ENCODE peak calls at places on chromosomes 5 and 9, in six cellular contexts. Z, A, Q, S, W and G are unnamed samples. For H3K4me1, the result is how much of the 10 kb centered on the place peaks cover.

GRCh38 chr9:128062856-128063831 is 4.0 kb downstream of the NAIF1 start:
- DNase-seq in A (no peak), W (no peak), Q (no peak), S (no peak), Z (no peak), G (no peak)

GRCh38 chr9:68416891-68417570 is 60.6 kb downstream of the PGM5 start:
- DNase-seq in Z (peak), S (no peak), A (peak), W (peak), Q (no peak), G (no peak)

GRCh38 chr5:142674438-142675210 is 11.3 kb downstream of the FGF1 start:
- DNase-seq in Q (no peak), W (peak), A (no peak), Z (no peak), S (peak), G (no peak)

GRCh38 chr5:139137703-139138102 is 60.5 kb downstream of the SIL1 start:
- DNase-seq in Z (peak), W (peak), A (no peak), Q (no peak), S (peak), G (no peak)

GRCh38 chr9:134521817-134522501 is 119.6 kb upstream of the COL5A1 start:
- DNase-seq in Z (peak), S (no peak), W (no peak), Q (no peak), A (no peak), G (no peak)

GRCh38 chr9:123108976-123109375 is 75.5 kb downstream of the GPR21 start:
- DNase-seq in Z (no peak), W (no peak), A (no peak), Q (no peak), S (no peak), G (no peak)

GRCh38 chr9:21656776-21657637 is 145.4 kb upstream of the MTAP start:
- DNase-seq in S (no peak), Q (no peak), Z (no peak), A (no peak), W (peak), G (no peak)

GRCh38 chr9:70020217-70020616 is 23.4 kb upstream of the MAMDC2 start:
- DNase-seq in W (no peak), A (no peak), Z (peak), S (no peak), Q (peak), G (no peak)

GRCh38 chr9:1231998-1232919 is 182.1 kb downstream of the DMRT2 start:
- DNase-seq in A (no peak), S (peak), Z (no peak), W (peak), Q (no peak), G (peak)

GRCh38 chr9:468766-469496 is 254.3 kb downstream of the DOCK8 start:
- DNase-seq in S (no peak), A (peak), Z (no peak), Q (no peak), W (peak), G (no peak)

GRCh38 chr9:123637596-123637939 is 281.6 kb downstream of the CRB2 start:
- DNase-seq in A (peak), Q (no peak), S (no peak), W (peak), Z (no peak), G (no peak)

GRCh38 chr9:131841765-131842318 is 102.0 kb upstream of the RAPGEF1 start:
- DNase-seq in Q (no peak), S (no peak), W (no peak), A (no peak), Z (no peak), G (no peak)

GRCh38 chr9:79471577-79472543 is 99.9 kb upstream of the TLE4 start:
- DNase-seq in S (peak), Z (peak), W (peak), A (no peak), Q (peak), G (peak)

GRCh38 chr5:95281211-95281610 is 3.7 kb downstream of the MCTP1 start:
- DNase-seq in Z (peak), A (no peak), S (no peak), Q (no peak), W (peak), G (no peak)

GRCh38 chr9:123113185-123113584 is 79.7 kb downstream of the GPR21 start:
- DNase-seq in Q (no peak), Z (no peak), A (no peak), S (no peak), W (no peak), G (no peak)

GRCh38 chr5:159907689-159908088 is 8.6 kb upstream of the ADRA1B start:
- DNase-seq in Z (no peak), S (no peak), Q (no peak), A (no peak), W (no peak), G (no peak)

GRCh38 chr5:159906463-159906862 is 9.8 kb upstream of the ADRA1B start:
- DNase-seq in Q (no peak), A (no peak), Z (no peak), S (no peak), W (no peak), G (no peak)

GRCh38 chr5:159909126-159909525 is 7.2 kb upstream of the ADRA1B start:
- DNase-seq in S (no peak), A (no peak), Q (no peak), Z (no peak), W (no peak), G (no peak)

GRCh38 chr5:159906957-159907356 is 9.3 kb upstream of the ADRA1B start:
- DNase-seq in A (no peak), W (no peak), Q (peak), Z (no peak), S (no peak), G (no peak)

DNA sequence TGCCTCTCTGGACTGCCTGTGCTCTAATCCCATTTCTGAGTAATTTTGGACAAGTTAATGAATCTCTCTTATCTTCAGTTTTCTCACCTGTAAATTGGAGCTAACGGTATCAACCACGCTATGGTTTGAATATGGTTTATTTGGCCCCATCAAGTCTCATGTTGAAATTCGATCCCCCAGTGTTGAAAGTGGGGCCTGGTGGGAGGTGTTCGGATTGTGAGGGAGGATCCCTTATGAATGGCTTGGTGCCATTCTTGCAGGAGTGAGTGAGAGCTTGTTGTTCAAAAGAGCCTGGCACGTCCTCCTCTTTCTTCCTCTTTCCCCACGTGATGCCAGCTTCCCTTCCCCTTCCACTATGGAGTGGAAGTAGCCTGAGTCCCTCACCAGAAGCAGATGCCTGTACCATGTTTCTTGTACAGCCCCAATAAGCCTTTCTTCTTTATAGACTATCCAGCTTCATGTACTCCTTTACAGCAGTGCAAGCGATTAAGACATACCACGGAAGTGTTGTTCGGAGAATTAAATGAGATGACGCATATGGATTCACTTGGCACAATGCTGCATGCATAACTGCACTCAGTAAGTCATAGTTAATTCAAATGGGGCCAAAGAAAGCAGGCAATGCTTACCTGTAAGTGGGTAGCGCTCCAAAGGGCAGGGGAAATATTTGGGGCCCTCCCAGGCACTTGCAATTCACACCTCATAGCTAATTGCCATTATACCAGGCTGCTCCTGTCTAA is 7.9 kb upstream of the ADRA1B start:
- DNase-seq in S (no peak), W (peak), Z (peak), A (no peak), Q (no peak), G (no peak)
- H3K4me1 ChIP-seq in S (under half), W (under half), Z (under half), A (under half), Q (under half), G (under half)

GRCh38 chr5:64834611-64835010 is 65.9 kb downstream of the CWC27 start:
- DNase-seq in Z (no peak), W (peak), A (no peak), S (no peak), Q (no peak), G (no peak)
- H3K27ac ChIP-seq in Z (no peak), W (no peak), A (no peak), S (no peak), Q (peak), G (no peak)

GRCh38 chr5:72106922-72107873 is at the start of gene MAP1B:
- DNase-seq in Q (peak), W (peak), A (no peak), S (peak), Z (peak), G (peak)
- TF ChIP-seq CTCF in Q (no peak), W (no peak), A (no peak), S (no peak), Z (no peak), G (no peak)

GRCh38 chr5:172175263-172175719 is 12.7 kb downstream of the STK10 start:
- DNase-seq in S (peak), W (no peak), Q (no peak), Z (no peak), A (peak), G (peak)
- H3K4me1 ChIP-seq in S (under half), W (under half), Q (under half), Z (under half), A (under half), G (under half)

GRCh38 chr9:81045658-81046057 is 643.7 kb downstream of the TLE1 start:
- DNase-seq in W (no peak), A (no peak), S (no peak), Q (peak), Z (no peak), G (no peak)
- H3K27ac ChIP-seq in W (no peak), A (no peak), S (no peak), Q (no peak), Z (no peak), G (no peak)

GRCh38 chr5:157434096-157434495 is 25.9 kb upstream of the NIPAL4 start:
- DNase-seq in Z (no peak), W (no peak), S (no peak), Q (no peak), A (no peak), G (no peak)

GRCh38 chr5:157431544-157432200 is 28.3 kb upstream of the NIPAL4 start:
- DNase-seq in S (no peak), Z (peak), A (peak), W (peak), Q (peak), G (no peak)
- TF ChIP-seq CTCF in S (peak), Z (peak), A (peak), W (peak), Q (peak), G (peak)

GRCh38 chr5:59593608-59594007 is 299.9 kb downstream of the PDE4D start:
- DNase-seq in W (no peak), Q (no peak), A (peak), S (no peak), Z (no peak), G (peak)

GRCh38 chr5:59599729-59600128 is 293.8 kb downstream of the PDE4D start:
- DNase-seq in Q (no peak), A (no peak), W (no peak), Z (no peak), S (no peak), G (no peak)

GRCh38 chr5:59598547-59598874 is 295.0 kb downstream of the PDE4D start:
- DNase-seq in W (peak), A (peak), Q (no peak), S (no peak), Z (no peak), G (no peak)

GRCh38 chr5:59597690-59598546 is 295.6 kb downstream of the PDE4D start:
- DNase-seq in S (no peak), A (no peak), Z (no peak), Q (no peak), W (no peak), G (no peak)

GRCh38 chr5:59596586-59597348 is 296.8 kb downstream of the PDE4D start:
- DNase-seq in Z (no peak), W (peak), S (no peak), Q (no peak), A (peak), G (no peak)
- H3K4me1 ChIP-seq in Z (under half), W (under half), S (under half), Q (under half), A (under half), G (under half)

GRCh38 chr9:96448546-96449170 is 1.3 kb upstream of the HABP4 start:
- DNase-seq in A (no peak), S (no peak), W (no peak), Q (no peak), Z (no peak), G (no peak)
- H3K27ac ChIP-seq in A (no peak), S (no peak), W (no peak), Q (no peak), Z (no peak), G (peak)